ENCODE peak calls at places on chromosomes 2 and 18, in ten cellular contexts. Z is AG04450, O is endodermal cell, X is testis, R is right lobe of liver, C is upper lobe of right lung, H is A549, Q is cardiac muscle cell, F is SK-N-SH, S is fibroblast of lung. B is an unnamed sample.

GRCh38 chr2:127637725-127638252 is 8.2 kb upstream of the GPR17 start:
- DNase-seq in Z (peak), O (peak), X (no peak), R (no peak), C (no peak), H (peak), Q (no peak), F (no peak), S (peak), B (peak)

GRCh38 chr2:47422016-47422415 is 19.1 kb downstream of the MSH2 start:
- DNase-seq in Z (no peak), O (peak), X (no peak), R (no peak), C (no peak), H (no peak), Q (no peak), F (no peak), S (no peak), B (no peak)

GRCh38 chr2:239225921-239226561 is 174.8 kb downstream of the HDAC4 start:
- DNase-seq in Z (peak), O (no peak), X (peak), R (no peak), C (no peak), H (no peak), Q (no peak), F (no peak), S (peak), B (no peak)

GRCh38 chr2:37417321-37417720 is 72.9 kb downstream of the QPCT start:
- DNase-seq in Z (peak), O (no peak), X (no peak), R (no peak), C (no peak), H (no peak), Q (no peak), F (no peak), S (peak), B (no peak)

GRCh38 chr18:31424383-31424988 is 23.1 kb upstream of the DSG3 start:
- DNase-seq in Z (no peak), O (peak), X (peak), R (no peak), C (no peak), H (peak), Q (peak), F (peak), S (peak), B (peak)

GRCh38 chr2:91748869-91749268 is 3057.4 kb downstream of the RPIA start:
- DNase-seq in Z (no peak), O (no peak), X (no peak), R (no peak), C (no peak), H (no peak), Q (no peak), F (peak), S (no peak), B (no peak)

GRCh38 chr2:106284691-106285202 is 90.6 kb upstream of the UXS1 start:
- DNase-seq in Z (no peak), O (no peak), X (no peak), R (no peak), C (no peak), H (no peak), Q (no peak), F (no peak), S (no peak), B (no peak)

GRCh38 chr2:14072338-14072737 is 560.2 kb upstream of the LRATD1 start:
- DNase-seq in Z (no peak), O (no peak), X (no peak), R (no peak), C (no peak), H (no peak), Q (no peak), F (no peak), S (peak), B (no peak)

GRCh38 chr18:75210274-75211001 is at the start of gene TSHZ1:
- DNase-seq in Z (peak), O (no peak), X (peak), R (no peak), C (no peak), H (peak), Q (peak), F (peak), S (peak), B (peak)

GRCh38 chr2:102025583-102026267 is 34.0 kb downstream of the IL1R2 start:
- DNase-seq in Z (no peak), O (no peak), X (no peak), R (no peak), C (no peak), H (no peak), Q (no peak), F (no peak), S (no peak), B (no peak)

GRCh38 chr2:175256806-175257585 is 75.5 kb upstream of the ATP5MC3 start:
- DNase-seq in Z (no peak), O (no peak), X (peak), R (no peak), C (no peak), H (no peak), Q (no peak), F (no peak), S (no peak), B (no peak)

GRCh38 chr2:27792759-27793158 is 21.2 kb downstream of the MRPL33 start:
- DNase-seq in Z (no peak), O (no peak), X (no peak), R (no peak), C (no peak), H (no peak), Q (no peak), F (no peak), S (peak), B (no peak)

GRCh38 chr2:197498937-197499593 is 575 bp downstream of the HSPD1 start:
- DNase-seq in Z (no peak), O (peak), X (peak), R (peak), C (peak), H (peak), Q (peak), F (peak), S (peak), B (peak)

GRCh38 chr2:240635998-240636547 is 10.8 kb downstream of the GPR35 start:
- DNase-seq in Z (no peak), O (no peak), X (no peak), R (peak), C (peak), H (no peak), Q (no peak), F (no peak), S (no peak), B (no peak)

GRCh38 chr18:76610933-76611749 is 116.1 kb upstream of the ZNF516 start:
- DNase-seq in Z (no peak), O (no peak), X (peak), R (no peak), C (no peak), H (no peak), Q (no peak), F (peak), S (peak), B (no peak)

GRCh38 chr2:221467610-221468009 is 104.5 kb downstream of the EPHA4 start:
- DNase-seq in Z (no peak), O (no peak), X (no peak), R (no peak), C (no peak), H (no peak), Q (peak), F (no peak), S (peak), B (no peak)

GRCh38 chr2:216880509-216881184 is 20.8 kb upstream of the TNP1 start:
- DNase-seq in Z (peak), O (no peak), X (peak), R (no peak), C (no peak), H (no peak), Q (no peak), F (no peak), S (peak), B (no peak)

GRCh38 chr2:7929276-7929675 is 752.6 kb upstream of the ID2 start:
- DNase-seq in Z (no peak), O (no peak), X (no peak), R (no peak), C (no peak), H (no peak), Q (no peak), F (no peak), S (no peak), B (peak)

GRCh38 chr2:118855451-118856279 is 8.2 kb upstream of the EN1 start:
- DNase-seq in Z (peak), O (peak), X (peak), R (peak), C (peak), H (peak), Q (peak), F (peak), S (peak), B (peak)

GRCh38 chr2:221309888-221310287 is 262.2 kb downstream of the EPHA4 start:
- DNase-seq in Z (no peak), O (no peak), X (no peak), R (no peak), C (no peak), H (no peak), Q (peak), F (no peak), S (no peak), B (no peak)

GRCh38 chr2:68418855-68419254 is 48.2 kb downstream of the FBXO48 start:
- DNase-seq in Z (no peak), O (peak), X (no peak), R (no peak), C (no peak), H (no peak), Q (no peak), F (no peak), S (no peak), B (no peak)

GRCh38 chr2:59196511-59196910 is 955.4 kb upstream of the FANCL start:
- DNase-seq in Z (no peak), O (no peak), X (no peak), R (no peak), C (no peak), H (no peak), Q (no peak), F (no peak), S (no peak), B (no peak)

GRCh38 chr2:32811696-32812095 is 135.1 kb upstream of the LTBP1 start:
- DNase-seq in Z (no peak), O (no peak), X (no peak), R (no peak), C (no peak), H (no peak), Q (no peak), F (no peak), S (no peak), B (no peak)

DNA sequence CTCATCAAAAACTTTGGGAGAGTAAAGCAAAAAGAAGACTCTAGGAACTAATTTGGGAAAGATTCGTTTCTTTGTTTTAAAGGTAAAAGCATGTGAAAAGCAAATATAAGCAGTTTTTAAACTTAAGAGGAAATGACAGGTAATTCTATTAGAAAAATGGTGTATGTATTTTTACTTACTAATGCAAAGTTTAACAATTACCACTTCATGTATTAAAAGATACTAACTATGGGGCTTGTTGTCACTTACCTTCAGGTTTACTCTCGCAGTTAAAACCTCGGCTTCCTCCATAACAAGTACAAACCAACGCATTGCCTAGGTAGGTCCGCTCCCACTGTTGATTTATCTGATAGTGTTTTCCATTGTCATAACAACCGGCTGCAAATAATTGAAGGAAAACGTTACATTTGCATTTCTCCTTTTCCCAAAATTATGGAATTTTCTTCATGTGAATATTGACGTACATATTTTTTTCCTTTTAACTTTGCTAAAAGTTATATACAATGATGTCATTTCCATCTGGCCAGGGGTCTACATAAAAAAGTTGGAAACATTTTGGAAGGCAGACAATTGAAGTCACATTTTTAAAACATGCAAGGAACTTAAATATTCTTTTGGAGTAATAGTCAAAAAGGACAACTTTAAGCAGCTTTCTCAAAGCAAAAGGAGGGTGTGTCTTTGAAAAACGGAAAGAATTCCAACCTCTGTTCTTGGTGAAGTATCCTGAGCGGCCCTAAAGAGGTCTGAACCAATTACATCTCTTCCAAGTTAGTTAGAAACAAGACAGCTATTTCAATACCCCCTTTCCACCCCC is 1.2 kb downstream of the FN1 start:
- DNase-seq in Z (no peak), O (no peak), X (no peak), R (no peak), C (no peak), H (no peak), Q (no peak), F (no peak), S (no peak), B (no peak)
- TF ChIP-seq CTCF in Z (no peak), O (no peak), X (no peak), R (no peak), C (no peak), H (no peak), Q (no peak), F (no peak), S (no peak), B (no peak)

GRCh38 chr2:207749873-207750272 is 19.8 kb downstream of the FZD5 start:
- DNase-seq in Z (no peak), O (no peak), X (no peak), R (no peak), C (no peak), H (no peak), Q (no peak), F (no peak), S (peak), B (no peak)
- H3K4me3 ChIP-seq in Z (no peak), O (no peak), X (no peak), R (no peak), C (no peak), H (no peak), Q (no peak), F (no peak), S (no peak), B (no peak)

GRCh38 chr2:85547089-85547858 is 8.3 kb downstream of the MAT2A start:
- DNase-seq in Z (no peak), O (peak), X (no peak), R (no peak), C (no peak), H (no peak), Q (no peak), F (no peak), S (no peak), B (no peak)
- H3K27ac ChIP-seq in Z (peak), O (no peak), X (no peak), R (no peak), C (no peak), H (peak), Q (peak), F (no peak), S (no peak), B (no peak)

GRCh38 chr2:179261161-179261825 is 3.3 kb downstream of the SESTD1 start:
- DNase-seq in Z (no peak), O (no peak), X (no peak), R (no peak), C (no peak), H (no peak), Q (no peak), F (no peak), S (no peak), B (no peak)
- TF ChIP-seq CTCF in Z (no peak), O (peak), X (peak), R (no peak), C (no peak), H (no peak), Q (no peak), F (peak), S (no peak), B (no peak)

DNA sequence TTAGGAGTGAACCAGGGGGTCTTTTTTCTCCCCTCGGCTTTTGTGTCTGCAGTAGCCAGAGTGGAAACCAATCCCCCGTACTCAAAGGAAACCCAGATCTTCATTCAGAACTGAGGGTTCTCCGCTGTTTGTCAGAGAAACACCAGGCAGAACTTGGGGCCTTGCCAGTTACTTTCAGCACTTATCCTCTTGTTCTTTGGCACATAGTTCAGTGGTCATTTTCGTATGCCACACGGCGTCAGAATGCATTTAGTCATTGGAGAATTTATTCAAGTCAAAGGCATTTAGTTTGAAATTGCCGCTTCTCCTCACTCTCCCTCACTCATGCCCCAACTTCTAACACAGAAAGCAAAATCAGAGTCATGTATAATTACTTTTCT is 102.9 kb downstream of the CABLES1 start:
- DNase-seq in Z (no peak), O (no peak), X (peak), R (no peak), C (no peak), H (no peak), Q (no peak), F (no peak), S (peak), B (no peak)
- H3K4me3 ChIP-seq in Z (no peak), O (no peak), X (no peak), R (peak), C (peak), H (no peak), Q (no peak), F (no peak), S (no peak), B (no peak)

DNA sequence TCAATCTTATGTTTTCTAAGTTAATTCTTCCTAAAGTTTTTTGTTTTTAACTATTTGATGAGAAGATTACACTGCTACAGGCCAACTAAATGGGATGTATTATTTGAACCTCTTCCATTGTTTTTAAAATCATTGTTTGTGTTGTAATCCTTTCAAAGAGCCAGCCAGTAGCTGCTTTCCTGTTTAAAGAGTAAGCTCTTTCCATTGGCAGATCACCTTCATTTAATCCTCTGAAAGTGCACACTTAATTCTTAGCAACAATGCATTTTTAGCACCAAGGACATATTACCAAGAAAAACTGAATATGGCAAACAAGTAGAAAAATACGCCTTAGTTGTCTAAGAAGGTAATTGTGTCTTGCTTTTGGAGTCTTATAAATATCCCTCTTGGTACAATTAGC is 54.0 kb downstream of the MEIS1 start:
- DNase-seq in Z (no peak), O (no peak), X (no peak), R (no peak), C (no peak), H (no peak), Q (no peak), F (no peak), S (no peak), B (no peak)
- H3K27ac ChIP-seq in Z (no peak), O (no peak), X (no peak), R (no peak), C (no peak), H (no peak), Q (peak), F (no peak), S (no peak), B (peak)

GRCh38 chr18:77714716-77715115 is 465.1 kb downstream of the GALR1 start:
- DNase-seq in Z (no peak), O (no peak), X (no peak), R (no peak), C (no peak), H (no peak), Q (no peak), F (no peak), S (no peak), B (no peak)

GRCh38 chr18:77716282-77716681 is 466.6 kb downstream of the GALR1 start:
- DNase-seq in Z (no peak), O (no peak), X (no peak), R (no peak), C (no peak), H (no peak), Q (no peak), F (no peak), S (no peak), B (no peak)

GRCh38 chr18:77709107-77709506 is 459.5 kb downstream of the GALR1 start:
- DNase-seq in Z (no peak), O (no peak), X (no peak), R (no peak), C (no peak), H (no peak), Q (no peak), F (no peak), S (no peak), B (no peak)

GRCh38 chr18:77705301-77705700 is 455.7 kb downstream of the GALR1 start:
- DNase-seq in Z (no peak), O (no peak), X (no peak), R (no peak), C (no peak), H (no peak), Q (no peak), F (no peak), S (no peak), B (no peak)

DNA sequence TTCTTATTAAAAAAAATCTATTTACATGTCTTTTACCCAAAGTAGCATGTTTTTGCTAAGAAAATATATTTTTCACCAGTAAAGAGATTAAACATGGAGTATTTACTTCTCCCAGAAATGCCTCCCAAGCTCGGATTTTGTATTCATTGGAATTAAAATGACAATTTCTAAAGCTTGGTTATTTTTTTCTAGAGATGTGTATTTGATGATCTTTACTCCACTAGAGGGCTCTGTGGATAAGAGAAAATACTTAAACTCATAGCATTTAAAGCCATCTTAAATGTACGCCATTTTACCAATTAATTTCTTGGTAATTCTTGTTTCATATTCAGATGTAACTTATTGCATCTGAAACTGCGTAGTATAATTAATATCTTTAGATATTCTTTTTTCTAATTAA is 461.4 kb downstream of the GALR1 start:
- DNase-seq in Z (no peak), O (no peak), X (no peak), R (no peak), C (no peak), H (no peak), Q (peak), F (no peak), S (no peak), B (no peak)
- TF ChIP-seq CTCF in Z (no peak), O (peak), X (no peak), R (peak), C (peak), H (peak), Q (peak), F (peak), S (no peak), B (peak)

GRCh38 chr2:74201196-74201595 is 2.8 kb downstream of the MTHFD2 start:
- DNase-seq in Z (no peak), O (peak), X (no peak), R (no peak), C (no peak), H (no peak), Q (no peak), F (no peak), S (no peak), B (no peak)
- H3K4me3 ChIP-seq in Z (peak), O (peak), X (no peak), R (no peak), C (no peak), H (peak), Q (no peak), F (no peak), S (no peak), B (no peak)

DNA sequence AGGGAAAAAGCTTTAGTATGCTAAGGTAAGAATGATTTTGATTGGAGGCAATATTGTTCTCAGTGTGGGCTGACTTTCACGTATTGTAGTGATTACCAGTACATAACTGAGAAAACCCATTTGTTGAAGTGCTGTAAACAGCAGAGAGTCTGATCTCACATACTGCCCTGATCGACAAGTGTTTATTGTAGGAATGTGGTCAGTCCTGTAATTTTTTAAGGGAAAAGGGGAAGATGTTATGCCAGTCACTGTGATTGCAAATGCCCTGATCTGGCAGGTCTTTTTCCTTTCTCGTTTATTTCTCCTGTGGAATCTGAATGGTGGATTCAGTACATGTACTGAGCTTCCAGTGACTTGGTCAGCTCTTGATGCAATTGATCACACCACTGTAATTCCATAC is 11.5 kb downstream of the SPATS2L start:
- DNase-seq in Z (no peak), O (no peak), X (no peak), R (no peak), C (no peak), H (no peak), Q (no peak), F (no peak), S (no peak), B (no peak)
- H3K27ac ChIP-seq in Z (no peak), O (no peak), X (no peak), R (peak), C (no peak), H (peak), Q (no peak), F (no peak), S (no peak), B (no peak)

B was measured in WERI-Rb-1.